ENCODE peak calls at places on chromosomes 16 and 17, in ten cellular contexts. O is mucosa of descending colon, S is H1, N is ACHN, U is fibroblast of the aortic adventitia, X is amniotic stem cell, B is astrocyte of the spinal cord, C is HS-5, R is HL-60, A is head of caudate nucleus. L is an unnamed sample.

GRCh38 chr17:36920032-36921000 is 17.0 kb upstream of the LHX1 start:
- DNase-seq in O (no peak), S (peak; percentile 63), N (peak; percentile 84), U (peak; percentile 26), X (no peak), B (peak; percentile 39), C (no peak), R (no peak), A (no peak), L (no peak)

GRCh38 chr16:88064011-88064888 is 113.0 kb downstream of the BANP start:
- DNase-seq in O (peak; percentile 34), S (no peak), N (no peak), U (no peak), X (no peak), B (no peak), C (no peak), R (no peak), A (no peak), L (no peak)

GRCh38 chr16:9446471-9447194 is 355.2 kb downstream of the HAPSTR1 start:
- DNase-seq in O (no peak), S (no peak), N (no peak), U (no peak), X (no peak), B (no peak), C (no peak), R (no peak), A (no peak), L (no peak)

GRCh38 chr16:85627102-85627834 is 14.1 kb downstream of the GSE1 start:
- DNase-seq in O (no peak), S (no peak), N (no peak), U (no peak), X (no peak), B (no peak), C (no peak), R (no peak), A (no peak), L (no peak)

GRCh38 chr16:31216552-31217530 is at the start of gene PYDC1:
- DNase-seq in O (no peak), S (peak; percentile 75), N (no peak), U (no peak), X (no peak), B (no peak), C (no peak), R (no peak), A (no peak), L (no peak)

GRCh38 chr16:67019171-67019570 is 9.8 kb upstream of the CBFB start:
- DNase-seq in O (no peak), S (no peak), N (no peak), U (no peak), X (no peak), B (no peak), C (no peak), R (no peak), A (no peak), L (no peak)

GRCh38 chr16:64751906-64752305 is 370.0 kb downstream of the CDH11 start:
- DNase-seq in O (no peak), S (no peak), N (no peak), U (peak; percentile 25), X (no peak), B (peak; percentile 90), C (peak; percentile 16), R (no peak), A (no peak), L (peak; percentile 26)

GRCh38 chr17:34437188-34437587 is 74.2 kb upstream of the CCL1 start:
- DNase-seq in O (no peak), S (no peak), N (no peak), U (no peak), X (no peak), B (no peak), C (no peak), R (no peak), A (no peak), L (no peak)

GRCh38 chr16:6016530-6017184 is 919.1 kb upstream of the EEF2KMT start:
- DNase-seq in O (no peak), S (no peak), N (peak; percentile 79), U (no peak), X (no peak), B (peak; percentile 36), C (no peak), R (peak; percentile 7), A (no peak), L (peak; percentile 38)

GRCh38 chr16:87246269-87247065 is 70.7 kb downstream of the C16orf95 start:
- DNase-seq in O (no peak), S (no peak), N (no peak), U (no peak), X (no peak), B (no peak), C (no peak), R (no peak), A (no peak), L (no peak)

GRCh38 chr16:27636453-27637200 is 86.7 kb downstream of the KATNIP start:
- DNase-seq in O (no peak), S (peak; percentile 50), N (no peak), U (no peak), X (no peak), B (no peak), C (no peak), R (no peak), A (no peak), L (no peak)

GRCh38 chr17:28661635-28662526 is at the start of the genes SDF2 and SUPT6H:
- DNase-seq in O (peak; percentile 91), S (peak; percentile 98), N (peak; percentile 90), U (peak; percentile 85), X (peak; percentile 51), B (peak; percentile 87), C (peak; percentile 63), R (peak; percentile 70), A (peak; percentile 93), L (peak; percentile 61)

GRCh38 chr16:87171723-87172122 is 145.5 kb downstream of the C16orf95 start:
- DNase-seq in O (no peak), S (no peak), N (no peak), U (no peak), X (no peak), B (no peak), C (no peak), R (no peak), A (no peak), L (no peak)

GRCh38 chr16:4003576-4003975 is 112.7 kb downstream of the ADCY9 start:
- DNase-seq in O (no peak), S (no peak), N (no peak), U (no peak), X (no peak), B (no peak), C (no peak), R (no peak), A (no peak), L (no peak)

GRCh38 chr17:31487648-31488263 is 96.3 kb downstream of the RAB11FIP4 start:
- DNase-seq in O (peak; percentile 97), S (peak; percentile 86), N (peak; percentile 87), U (peak; percentile 11), X (no peak), B (no peak), C (no peak), R (peak; percentile 78), A (peak; percentile 93), L (no peak)

GRCh38 chr17:66518677-66519076 is 216.3 kb downstream of the PRKCA start:
- DNase-seq in O (no peak), S (no peak), N (no peak), U (no peak), X (no peak), B (no peak), C (no peak), R (no peak), A (no peak), L (no peak)

GRCh38 chr17:5413682-5414081 is 5.8 kb downstream of the NUP88 start:
- DNase-seq in O (no peak), S (no peak), N (peak; percentile 86), U (peak; percentile 94), X (peak; percentile 58), B (peak; percentile 88), C (peak; percentile 91), R (peak; percentile 33), A (no peak), L (peak; percentile 82)

GRCh38 chr17:78581304-78581703 is 4.1 kb upstream of the DNAH17 start:
- DNase-seq in O (no peak), S (no peak), N (no peak), U (no peak), X (no peak), B (no peak), C (no peak), R (no peak), A (no peak), L (no peak)

GRCh38 chr16:84198401-84198800 is 7.4 kb downstream of the ADAD2 start:
- DNase-seq in O (no peak), S (no peak), N (peak; percentile 59), U (peak; percentile 72), X (no peak), B (peak; percentile 62), C (no peak), R (no peak), A (no peak), L (no peak)

GRCh38 chr16:30724641-30725464 is 23.4 kb upstream of the PHKG2 start:
- DNase-seq in O (peak; percentile 71), S (no peak), N (no peak), U (no peak), X (no peak), B (no peak), C (no peak), R (peak; percentile 70), A (no peak), L (no peak)

GRCh38 chr17:35051183-35051578 is 12.3 kb downstream of the RFFL start:
- DNase-seq in O (no peak), S (no peak), N (peak; percentile 24), U (no peak), X (no peak), B (no peak), C (no peak), R (no peak), A (no peak), L (no peak)

GRCh38 chr16:841455-842060 is 41.0 kb upstream of the GNG13 start:
- DNase-seq in O (peak; percentile 27), S (no peak), N (no peak), U (no peak), X (no peak), B (no peak), C (no peak), R (no peak), A (no peak), L (no peak)

L was measured in astrocyte of the cerebellum.